ENCODE peak calls at places on chromosomes 3 and 15, in six cellular contexts. Q is mesendoderm, L is neuronal stem cell, W is H1, J is IMR-90, E is mesenchymal stem cell. X is an unnamed sample.

GRCh38 chr15:58257776-58258325 is 119.7 kb downstream of the AQP9 start:
- DNase-seq in J (no peak), L (no peak), W (no peak), E (no peak), Q (no peak), X (no peak)

GRCh38 chr3:149216195-149216869 is 5.3 kb downstream of the CP start:
- DNase-seq in W (no peak), J (no peak), L (no peak), Q (no peak), E (peak), X (no peak)

GRCh38 chr15:66796343-66796742 is 94.3 kb downstream of the SMAD6 start:
- DNase-seq in E (no peak), J (no peak), L (no peak), Q (no peak), W (no peak), X (no peak)

GRCh38 chr3:31785734-31786133 is 195.3 kb downstream of the OSBPL10 start:
- DNase-seq in Q (no peak), E (no peak), J (no peak), L (no peak), W (no peak), X (no peak)

GRCh38 chr3:179744667-179745066 is 91.8 kb downstream of the USP13 start:
- DNase-seq in J (no peak), L (no peak), Q (no peak), W (no peak), E (no peak), X (no peak)

GRCh38 chr15:71195242-71195641 is 80.0 kb downstream of the THSD4 start:
- DNase-seq in L (no peak), J (no peak), Q (peak), W (no peak), E (no peak), X (peak)

GRCh38 chr3:81451611-81452010 is 309.8 kb downstream of the GBE1 start:
- DNase-seq in Q (peak), L (no peak), W (no peak), J (no peak), E (no peak), X (no peak)

GRCh38 chr15:60523056-60523455 is 44.1 kb upstream of the ICE2 start:
- DNase-seq in J (peak), Q (no peak), W (no peak), E (no peak), L (no peak), X (no peak)

GRCh38 chr3:188788621-188789081 is 383.1 kb upstream of the TPRG1 start:
- DNase-seq in W (no peak), E (peak), L (no peak), J (peak), Q (peak), X (no peak)

GRCh38 chr3:149352556-149352955 is 19.1 kb upstream of the TM4SF18 start:
- DNase-seq in E (peak), W (peak), J (peak), L (peak), Q (peak), X (peak)

GRCh38 chr3:105827959-105828358 is 40.9 kb downstream of the CBLB start:
- DNase-seq in L (no peak), Q (peak), E (peak), W (peak), J (peak), X (peak)

GRCh38 chr3:54957711-54958110 is 29.9 kb upstream of the LRTM1 start:
- DNase-seq in L (no peak), W (no peak), J (peak), E (no peak), Q (no peak), X (no peak)

GRCh38 chr15:77721963-77722362 is 89.3 kb upstream of the LINGO1 start:
- DNase-seq in W (no peak), J (no peak), Q (no peak), E (no peak), L (no peak), X (no peak)

GRCh38 chr3:14297305-14297704 is 105.1 kb upstream of the SLC6A6 start:
- DNase-seq in J (no peak), L (no peak), W (no peak), Q (peak), E (no peak), X (no peak)

GRCh38 chr15:41331833-41332787 is at the start of gene OIP5:
- DNase-seq in E (peak), J (peak), Q (peak), W (peak), L (peak), X (peak)

GRCh38 chr15:63870043-63870394 is 36.3 kb upstream of the HERC1 start:
- DNase-seq in E (peak), Q (no peak), L (no peak), W (no peak), J (no peak), X (no peak)

GRCh38 chr15:51280838-51281237 is 57.6 kb downstream of the CYP19A1 start:
- DNase-seq in E (no peak), J (no peak), Q (no peak), W (no peak), L (no peak), X (no peak)

GRCh38 chr3:184537885-184538599 is 23.5 kb upstream of the EPHB3 start:
- DNase-seq in J (no peak), L (no peak), E (no peak), Q (no peak), W (no peak), X (no peak)

GRCh38 chr15:74427607-74428441 is 5.9 kb downstream of the SEMA7A start:
- DNase-seq in L (no peak), W (no peak), E (no peak), Q (no peak), J (no peak), X (no peak)
- H3K4ac ChIP-seq in L (no peak), W (no peak), E (no peak), Q (no peak), J (no peak), X (no peak)

DNA sequence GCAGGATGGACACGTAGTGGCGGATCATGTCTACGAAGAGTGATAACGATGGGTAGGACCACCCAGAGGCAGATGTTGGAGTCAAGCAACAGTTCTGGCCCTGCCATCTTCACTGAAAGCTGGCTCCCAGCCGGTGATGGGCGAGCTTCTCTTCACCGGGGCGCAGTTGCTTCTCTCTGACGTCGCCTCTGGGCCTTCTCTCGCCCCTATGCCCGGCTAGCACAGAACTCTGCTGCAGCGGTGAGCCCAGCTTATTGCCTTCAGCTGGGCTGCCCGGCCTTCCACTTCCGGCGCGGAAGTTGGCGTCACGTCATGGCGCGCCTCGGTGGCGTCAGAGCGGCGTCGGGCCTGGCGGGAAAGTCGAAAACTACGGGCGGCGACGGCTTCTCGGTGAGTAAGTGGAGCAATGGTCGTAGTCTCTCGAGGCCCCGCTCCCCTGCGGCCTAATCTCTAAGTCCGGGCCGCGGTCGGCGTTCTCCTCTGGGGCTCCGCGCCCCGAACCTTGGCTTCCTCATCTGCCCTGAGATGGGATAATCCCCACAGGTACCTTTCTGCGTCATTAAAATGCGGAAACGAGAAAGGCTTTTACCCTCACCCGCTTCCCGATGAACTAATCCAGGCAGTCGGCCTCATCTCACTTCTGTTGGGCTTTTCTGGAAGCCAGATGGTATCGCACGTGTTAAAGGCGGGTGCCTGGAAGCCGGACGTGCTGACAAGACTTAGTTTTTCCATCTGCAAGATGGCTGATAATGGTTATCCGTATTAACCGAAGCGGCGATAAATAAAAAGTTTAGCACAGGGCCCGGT is at the start of gene FANCD2:
- DNase-seq in L (peak), Q (peak), J (peak), E (peak), W (peak), X (peak)
- H3K4ac ChIP-seq in L (no peak), Q (peak), J (peak), E (peak), W (no peak), X (no peak)

GRCh38 chr15:31352911-31353811 is 26.5 kb downstream of the KLF13 start:
- DNase-seq in W (no peak), E (peak), J (peak), Q (no peak), L (no peak), X (no peak)
- H3K4ac ChIP-seq in W (no peak), E (peak), J (peak), Q (no peak), L (no peak), X (no peak)

GRCh38 chr15:92820233-92821021 is 79.7 kb upstream of the CHD2 start:
- DNase-seq in W (peak), Q (peak), J (peak), E (peak), L (peak), X (peak)
- H3K4ac ChIP-seq in W (peak), Q (peak), J (peak), E (peak), L (no peak), X (no peak)

GRCh38 chr3:123694377-123695147 is 109.7 kb upstream of the HACD2 start:
- DNase-seq in E (peak), L (no peak), W (no peak), J (peak), Q (no peak), X (no peak)
- H3K4ac ChIP-seq in E (peak), L (no peak), W (no peak), J (peak), Q (no peak), X (no peak)

GRCh38 chr3:12991861-12992281 is 81.4 kb downstream of the IQSEC1 start:
- DNase-seq in J (no peak), Q (no peak), E (no peak), W (no peak), L (no peak), X (no peak)
- H3K4ac ChIP-seq in J (peak), Q (no peak), E (no peak), W (no peak), L (no peak), X (no peak)

X was measured in H9.